ENCODE peak calls at places on chromosomes 12 and 14, in four cellular contexts. H is ovary, V is RWPE1, Y is Peyer's patch. X is an unnamed sample.
A peak's percentile ranks its signal among the peaks of the same experiment; 100 is the strongest.

GRCh38 chr14:24437020-24437735 is 5.4 kb downstream of the SDR39U1 start:
- DNase-seq in Y (no peak), H (peak; percentile 42), V (no peak), X (no peak)

GRCh38 chr12:32533971-32534590 is 134.7 kb downstream of the FGD4 start:
- DNase-seq in V (peak; percentile 66), H (no peak), Y (peak; percentile 88), X (no peak)

GRCh38 chr12:56763753-56764657 is 881 bp downstream of the HSD17B6 start:
- DNase-seq in Y (no peak), V (no peak), H (no peak), X (no peak)

GRCh38 chr12:93018610-93019009 is 89.5 kb upstream of the EEA1 start:
- DNase-seq in V (no peak), Y (no peak), H (no peak), X (no peak)

GRCh38 chr12:112514926-112515642 is 96.3 kb downstream of the PTPN11 start:
- DNase-seq in V (no peak), H (no peak), Y (no peak), X (no peak)

GRCh38 chr14:74888164-74889158 is 6.7 kb downstream of the DLST start:
- DNase-seq in H (no peak), V (peak; percentile 30), Y (no peak), X (no peak)

GRCh38 chr12:52042706-52043385 is 8.4 kb upstream of the NR4A1 start:
- DNase-seq in V (no peak), H (peak; percentile 61), Y (no peak), X (no peak)

GRCh38 chr14:48275301-48275700 is 599.9 kb upstream of the MDGA2 start:
- DNase-seq in V (no peak), H (no peak), Y (no peak), X (no peak)

GRCh38 chr14:52413729-52414453 is 99.8 kb downstream of the PTGER2 start:
- DNase-seq in H (no peak), V (no peak), Y (no peak), X (no peak)

GRCh38 chr12:45760333-45760732 is 30.8 kb downstream of the ARID2 start:
- DNase-seq in V (no peak), Y (no peak), H (no peak), X (no peak)

GRCh38 chr12:68350753-68351152 is 18.6 kb upstream of the MDM1 start:
- DNase-seq in Y (no peak), V (no peak), H (no peak), X (no peak)

GRCh38 chr12:97323154-97323553 is 139.4 kb upstream of the RMST start:
- DNase-seq in V (no peak), H (no peak), Y (no peak), X (no peak)

GRCh38 chr12:3611853-3612703 is 121.1 kb downstream of the PRMT8 start:
- DNase-seq in H (no peak), V (no peak), Y (no peak), X (peak; percentile 6)

GRCh38 chr14:69701269-69701668 is 65.7 kb upstream of the SRSF5 start:
- DNase-seq in H (no peak), V (no peak), Y (no peak), X (no peak)

GRCh38 chr12:24562761-24563392 is 386.0 kb downstream of the BCAT1 start:
- DNase-seq in Y (no peak), H (peak; percentile 74), V (no peak), X (peak; percentile 73)

GRCh38 chr12:124915249-124916236 is 1.1 kb upstream of the UBC start:
- DNase-seq in Y (peak; percentile 80), H (no peak), V (no peak), X (peak; percentile 80)

GRCh38 chr14:37746140-37746832 is 150.9 kb downstream of the TTC6 start:
- DNase-seq in H (no peak), V (no peak), Y (no peak), X (no peak)

GRCh38 chr12:11702959-11703358 is 53.5 kb downstream of the ETV6 start:
- DNase-seq in V (no peak), H (no peak), Y (no peak), X (no peak)

GRCh38 chr12:112007945-112008344 is 5.0 kb downstream of the TMEM116 start:
- DNase-seq in H (no peak), Y (no peak), V (no peak), X (no peak)

GRCh38 chr14:94717808-94718207 is 52.1 kb downstream of the GSC start:
- DNase-seq in Y (no peak), V (no peak), H (no peak), X (no peak)

GRCh38 chr14:102849522-102850379 is 72.5 kb downstream of the TRAF3 start:
- DNase-seq in Y (peak; percentile 78), H (no peak), V (no peak), X (no peak)

GRCh38 chr12:12467701-12468218 is 94.9 kb downstream of the DUSP16 start:
- DNase-seq in Y (peak; percentile 77), H (no peak), V (no peak), X (peak; percentile 78)

GRCh38 chr12:7937867-7938506 is 2.0 kb upstream of the SLC2A3 start:
- DNase-seq in Y (no peak), V (no peak), H (no peak), X (no peak)

GRCh38 chr12:122752464-122753212 is at the start of gene DENR:
- DNase-seq in Y (peak; percentile 100), V (peak; percentile 96), H (peak; percentile 100), X (peak; percentile 99)
- TF ChIP-seq CTCF in Y (peak; percentile 82), V (peak; percentile 94), H (peak; percentile 57), X (peak; percentile 81)

GRCh38 chr12:26119391-26119981 is 5.4 kb downstream of the BHLHE41 start:
- DNase-seq in V (no peak), H (no peak), Y (no peak), X (no peak)
- TF ChIP-seq CTCF in V (peak; percentile 52), H (peak; percentile 51), Y (peak; percentile 68), X (peak; percentile 55)

DNA sequence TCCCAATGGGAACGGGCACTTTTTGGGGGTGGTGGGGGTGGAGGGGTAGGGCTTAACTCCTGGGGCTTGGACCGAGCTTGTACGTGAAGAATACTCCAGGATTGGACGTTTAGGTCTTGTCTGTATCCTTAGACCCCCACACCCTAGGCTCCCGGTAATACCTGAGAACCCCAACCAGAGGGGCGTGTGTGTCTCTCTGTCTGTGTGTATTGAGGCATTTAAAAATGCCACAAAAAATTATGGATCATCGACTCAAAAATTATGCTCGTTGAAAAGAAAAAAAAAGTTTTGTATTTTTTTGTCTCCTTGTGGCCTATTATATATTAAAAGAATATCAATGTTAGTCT is 456 bp downstream of the PPFIBP1 start:
- DNase-seq in V (no peak), H (no peak), Y (no peak), X (no peak)
- TF ChIP-seq CTCF in V (no peak), H (no peak), Y (no peak), X (no peak)

DNA sequence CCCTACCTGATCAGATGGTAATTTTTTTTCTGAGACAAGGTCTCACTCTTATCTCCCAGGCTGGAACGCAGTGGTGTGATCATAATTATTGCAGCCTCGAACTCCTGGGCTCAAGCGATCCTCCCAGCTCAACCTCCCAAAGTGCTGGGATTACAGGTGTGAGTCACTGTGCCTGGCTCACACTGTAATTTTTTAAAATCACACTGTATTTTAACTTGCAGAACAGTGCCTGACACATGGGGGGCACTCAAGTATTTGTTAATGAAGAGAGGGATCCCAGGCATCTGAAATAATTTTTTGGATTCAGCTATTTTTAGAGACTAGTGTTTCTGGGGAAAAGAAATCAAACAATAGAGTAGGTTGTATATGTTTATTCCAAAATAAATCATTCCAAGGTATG is 21.7 kb downstream of the LIMA1 start:
- DNase-seq in V (no peak), Y (no peak), H (no peak), X (no peak)
- TF ChIP-seq CTCF in V (no peak), Y (no peak), H (no peak), X (no peak)

DNA sequence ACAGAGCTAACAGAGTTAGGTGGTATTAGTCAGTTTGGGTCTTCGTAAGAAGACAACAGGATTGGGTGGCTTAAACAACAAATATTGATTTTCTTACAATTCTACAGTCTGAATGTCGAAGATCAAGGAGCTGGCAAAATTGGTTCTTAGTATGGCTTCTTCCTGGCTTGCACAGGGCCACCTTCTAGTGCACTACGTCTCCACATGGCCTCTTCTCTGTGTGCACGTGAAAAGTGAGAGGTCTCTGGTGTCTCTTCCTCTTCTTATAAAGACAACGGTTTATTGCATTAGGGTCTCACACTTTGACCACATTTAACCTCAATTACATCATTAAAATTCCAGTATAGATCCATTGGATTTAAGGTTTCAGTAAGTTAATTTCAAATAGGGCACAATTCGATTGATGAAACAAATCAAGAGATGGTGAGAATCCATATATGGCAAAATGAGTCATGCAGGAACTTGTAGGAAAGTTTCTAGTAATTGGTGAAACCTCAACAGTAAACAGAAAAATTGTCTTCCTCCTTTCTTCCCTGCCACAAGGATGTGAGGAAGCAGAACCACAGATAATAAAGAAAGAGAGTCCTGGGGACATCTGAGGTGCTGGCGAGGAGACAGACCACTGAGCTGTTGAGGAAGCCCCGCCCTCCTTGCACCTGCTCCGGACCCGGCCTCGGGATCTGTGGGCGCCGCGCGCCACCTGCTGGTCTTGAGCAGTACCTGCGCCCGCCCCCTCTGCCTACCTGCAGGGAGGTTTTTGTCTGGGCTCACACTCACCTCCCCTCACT is 846.7 kb downstream of the TMEM121 start:
- DNase-seq in H (peak; percentile 18), Y (peak; percentile 90), V (peak; percentile 47), X (peak; percentile 84)
- TF ChIP-seq CTCF in H (no peak), Y (peak; percentile 58), V (peak; percentile 82), X (peak; percentile 72)

GRCh38 chr14:105201156-105201927 is 20.2 kb upstream of the NUDT14 start:
- DNase-seq in Y (no peak), V (no peak), H (no peak), X (no peak)
- TF ChIP-seq CTCF in Y (no peak), V (no peak), H (no peak), X (peak; percentile 5)